ENCODE peak calls at places on chromosome 14, in five cellular contexts. G is keratinocyte, V is hepatocyte, P is HepG2, W is PC-3. K is an unnamed sample.

GRCh38 chr14:54822685-54823084 is 79.9 kb downstream of the GCH1 start:
- DNase-seq in W (no peak), V (no peak), G (no peak), P (no peak), K (no peak)

GRCh38 chr14:38884109-38884508 is 218.9 kb downstream of the SEC23A start:
- DNase-seq in V (no peak), G (no peak), W (no peak), P (peak), K (no peak)

GRCh38 chr14:104700747-104701215 is 11.4 kb downstream of the INF2 start:
- DNase-seq in V (no peak), P (no peak), G (no peak), W (no peak), K (no peak)

GRCh38 chr14:90726656-90727055 is 89.6 kb downstream of the TTC7B start:
- DNase-seq in W (peak), V (peak), P (no peak), G (no peak), K (peak)

GRCh38 chr14:92711976-92712653 is 36.3 kb downstream of the LGMN start:
- DNase-seq in P (no peak), V (no peak), G (no peak), W (no peak), K (no peak)

GRCh38 chr14:38391334-38391733 is 135.4 kb upstream of the CLEC14A start:
- DNase-seq in P (no peak), V (no peak), W (peak), G (no peak), K (no peak)

GRCh38 chr14:88039197-88039596 is 34.3 kb downstream of the GPR65 start:
- DNase-seq in W (no peak), V (no peak), G (no peak), P (no peak), K (no peak)

GRCh38 chr14:24299255-24300191 is at the start of the genes DHRS1 and NOP9:
- DNase-seq in P (peak), V (peak), W (peak), G (no peak), K (peak)

GRCh38 chr14:50530358-50530757 is 2.0 kb downstream of the MAP4K5 start:
- DNase-seq in G (no peak), P (no peak), W (peak), V (no peak), K (peak)

DNA sequence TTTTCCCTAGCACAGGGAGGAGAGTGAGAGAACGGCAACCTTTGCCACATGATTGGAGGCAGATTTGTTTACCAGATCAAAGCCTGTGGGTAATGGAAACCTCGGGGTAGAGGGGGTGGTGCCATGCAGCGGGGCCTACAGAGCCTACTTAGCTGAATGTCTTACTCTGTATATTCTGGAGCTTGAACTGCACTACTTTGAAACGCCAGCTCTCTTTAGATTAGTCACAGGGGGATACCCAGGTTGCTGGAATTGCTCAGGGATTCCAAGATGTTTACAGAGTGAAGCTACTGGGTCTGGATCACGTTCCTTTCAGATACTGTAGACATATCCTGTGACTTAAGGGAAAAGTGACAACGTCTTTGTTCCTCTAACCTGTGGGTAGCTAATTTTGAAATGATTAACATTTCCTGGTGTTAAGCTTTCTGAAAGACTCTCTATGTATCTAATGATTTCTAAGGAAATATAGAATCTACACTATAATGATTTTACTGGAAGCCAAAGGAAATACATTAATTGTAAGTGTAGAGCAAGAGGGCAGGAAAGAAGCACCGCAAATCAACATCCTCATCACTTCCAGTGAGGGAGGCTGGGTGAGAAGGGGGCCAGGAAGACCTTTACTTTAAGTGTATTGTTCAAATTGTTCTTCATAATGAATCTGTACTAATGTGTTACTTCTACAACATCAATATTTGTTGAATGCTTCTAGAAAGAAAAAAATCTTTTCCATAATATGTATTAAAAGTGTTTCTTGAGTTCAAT is 65.5 kb upstream of the DACT1 start:
- DNase-seq in P (peak), G (no peak), W (peak), V (peak), K (no peak)
- H2AFZ ChIP-seq in P (no peak), G (no peak), W (peak), V (peak), K (no peak)

DNA sequence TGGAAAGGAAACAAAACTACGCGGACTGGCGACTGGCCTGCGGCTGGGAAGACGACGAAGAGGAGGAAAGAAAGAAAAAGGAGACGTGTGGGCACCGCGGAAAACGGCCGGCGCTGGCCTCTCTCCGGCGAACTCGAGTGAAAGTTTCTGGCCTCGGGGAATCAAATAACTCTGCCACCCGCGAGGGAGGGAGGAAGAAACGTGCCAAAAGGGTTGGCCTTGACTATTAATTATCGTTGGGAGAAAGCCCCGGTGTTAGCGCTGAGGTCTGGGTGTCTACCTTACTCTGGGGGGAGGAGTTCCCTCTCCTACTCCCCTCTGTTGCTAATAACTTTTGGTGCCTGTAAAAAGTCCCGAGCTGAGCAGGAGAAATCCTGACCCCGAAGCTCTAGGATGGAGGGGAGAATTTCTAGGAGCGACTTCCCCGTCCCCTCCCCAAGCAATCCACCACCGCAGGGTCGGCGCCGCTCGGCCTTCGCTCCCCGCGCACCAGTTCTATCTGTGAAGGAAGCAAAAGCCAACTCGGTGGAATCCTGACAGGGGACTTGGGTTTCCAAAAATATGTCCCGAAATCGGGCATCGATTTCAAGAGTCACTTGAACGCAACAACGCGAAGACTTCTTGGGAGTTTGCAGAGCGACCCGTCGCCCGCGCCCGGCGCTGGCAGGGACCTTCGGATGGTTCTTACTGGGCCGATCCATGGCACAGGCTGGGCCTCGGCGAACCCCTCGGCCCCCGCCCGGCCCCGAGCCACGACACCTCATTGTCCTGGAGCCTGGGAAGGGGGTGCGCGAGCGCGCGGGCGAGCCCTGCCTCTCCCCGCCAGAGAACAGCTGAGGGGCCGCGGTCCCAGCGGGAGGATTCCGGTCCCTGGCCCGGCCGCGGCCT is 1.7 kb downstream of the OTX2 start:
- DNase-seq in W (no peak), V (peak), P (no peak), G (no peak), K (no peak)
- TF ChIP-seq EZH2 in W (no peak), V (peak), P (no peak), G (peak), K (no peak)

GRCh38 chr14:29928342-29928640 is 644 bp upstream of the PRKD1 start:
- DNase-seq in V (no peak), W (no peak), G (no peak), P (no peak), K (no peak)
- H2AFZ ChIP-seq in V (peak), W (peak), G (no peak), P (no peak), K (no peak)

GRCh38 chr14:44699391-44699790 is 192.3 kb upstream of the FSCB start:
- DNase-seq in G (no peak), P (no peak), W (no peak), V (no peak), K (no peak)
- TF ChIP-seq EZH2 in G (no peak), P (no peak), W (no peak), V (no peak), K (no peak)

GRCh38 chr14:99345472-99345871 is 73.5 kb upstream of the BCL11B start:
- DNase-seq in W (no peak), P (no peak), G (no peak), V (no peak), K (no peak)
- H2AFZ ChIP-seq in W (no peak), P (no peak), G (no peak), V (no peak), K (no peak)

DNA sequence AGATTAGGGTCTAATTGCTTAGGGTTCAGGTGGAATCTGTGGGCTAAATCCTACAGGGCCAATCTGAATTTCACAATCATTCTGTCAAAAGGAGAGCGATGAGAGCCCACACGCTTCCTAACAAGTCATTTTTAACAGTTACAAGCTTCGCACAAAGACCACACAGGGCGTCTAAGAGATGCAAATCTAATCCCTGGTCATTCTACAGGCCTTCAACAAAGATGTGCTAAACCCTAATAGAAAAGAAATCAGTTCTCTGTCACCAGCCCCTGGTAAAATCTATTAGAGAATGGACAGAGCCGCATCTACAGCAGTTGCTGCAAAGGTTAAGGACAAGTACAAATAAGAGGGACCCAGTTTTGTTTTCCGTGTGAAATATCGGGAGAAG is 15.2 kb downstream of the NKX2-1 start:
- DNase-seq in V (no peak), P (no peak), W (no peak), G (no peak), K (no peak)
- TF ChIP-seq EZH2 in V (no peak), P (no peak), W (no peak), G (peak), K (no peak)

GRCh38 chr14:66487159-66487558 is 988 bp downstream of the CCDC196 start:
- DNase-seq in G (no peak), P (no peak), V (no peak), W (no peak), K (no peak)
- H2AFZ ChIP-seq in G (no peak), P (no peak), V (no peak), W (no peak), K (no peak)

GRCh38 chr14:100252684-100253083 is 13.7 kb downstream of the YY1 start:
- DNase-seq in V (no peak), W (no peak), P (no peak), G (no peak), K (no peak)

GRCh38 chr14:100250732-100251465 is 12.0 kb downstream of the YY1 start:
- DNase-seq in W (no peak), P (no peak), V (no peak), G (no peak), K (no peak)

GRCh38 chr14:100261621-100262020 is 22.7 kb downstream of the YY1 start:
- DNase-seq in G (no peak), W (no peak), V (no peak), P (no peak), K (no peak)

GRCh38 chr14:100256339-100256895 is 17.5 kb downstream of the YY1 start:
- DNase-seq in W (no peak), G (no peak), P (no peak), V (no peak), K (no peak)
- TF ChIP-seq EZH2 in W (no peak), G (no peak), P (no peak), V (no peak), K (no peak)

GRCh38 chr14:36600431-36600830 is 18.0 kb upstream of the NKX2-8 start:
- DNase-seq in V (no peak), W (no peak), P (no peak), G (no peak), K (no peak)

GRCh38 chr14:36605506-36605857 is 23.1 kb upstream of the NKX2-8 start:
- DNase-seq in V (no peak), P (peak), W (peak), G (no peak), K (no peak)

DNA sequence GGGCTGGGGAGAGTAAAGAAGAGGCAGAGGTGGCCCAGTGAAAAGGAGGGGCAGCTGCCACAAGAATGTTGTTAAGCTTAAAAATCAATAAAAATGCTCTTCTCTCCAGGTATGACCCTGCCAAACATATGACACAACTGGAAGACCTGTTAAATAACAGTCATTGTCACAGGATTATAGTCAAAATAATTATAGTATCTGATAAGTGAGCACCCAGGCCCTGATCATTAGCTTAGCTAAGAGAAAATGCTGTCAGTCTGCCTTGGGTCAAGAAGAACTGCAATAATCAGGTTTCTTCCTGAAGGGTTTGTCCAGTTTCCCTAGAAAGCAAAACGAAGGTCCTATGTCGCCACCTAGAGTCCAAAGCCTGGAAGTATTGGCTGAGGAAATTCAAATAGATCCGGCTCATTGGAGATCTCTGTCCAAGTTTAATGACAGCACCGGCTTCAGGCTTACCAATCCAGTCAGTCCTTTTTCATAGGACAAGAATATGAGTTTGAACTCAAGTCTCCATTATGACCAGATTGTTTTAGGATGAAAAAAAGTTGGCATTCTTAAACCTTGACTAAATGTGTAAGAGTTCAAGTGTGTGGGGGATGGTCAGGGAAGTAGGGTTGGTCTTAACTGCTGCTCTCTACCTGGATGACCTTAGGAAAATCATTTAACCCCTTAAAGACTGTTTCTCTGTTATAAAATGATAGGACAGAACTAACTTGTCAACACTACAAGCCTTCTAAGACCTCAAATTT is 22.5 kb upstream of the NKX2-8 start:
- DNase-seq in V (peak), G (peak), W (peak), P (peak), K (peak)
- H2AFZ ChIP-seq in V (no peak), G (no peak), W (no peak), P (no peak), K (no peak)

DNA sequence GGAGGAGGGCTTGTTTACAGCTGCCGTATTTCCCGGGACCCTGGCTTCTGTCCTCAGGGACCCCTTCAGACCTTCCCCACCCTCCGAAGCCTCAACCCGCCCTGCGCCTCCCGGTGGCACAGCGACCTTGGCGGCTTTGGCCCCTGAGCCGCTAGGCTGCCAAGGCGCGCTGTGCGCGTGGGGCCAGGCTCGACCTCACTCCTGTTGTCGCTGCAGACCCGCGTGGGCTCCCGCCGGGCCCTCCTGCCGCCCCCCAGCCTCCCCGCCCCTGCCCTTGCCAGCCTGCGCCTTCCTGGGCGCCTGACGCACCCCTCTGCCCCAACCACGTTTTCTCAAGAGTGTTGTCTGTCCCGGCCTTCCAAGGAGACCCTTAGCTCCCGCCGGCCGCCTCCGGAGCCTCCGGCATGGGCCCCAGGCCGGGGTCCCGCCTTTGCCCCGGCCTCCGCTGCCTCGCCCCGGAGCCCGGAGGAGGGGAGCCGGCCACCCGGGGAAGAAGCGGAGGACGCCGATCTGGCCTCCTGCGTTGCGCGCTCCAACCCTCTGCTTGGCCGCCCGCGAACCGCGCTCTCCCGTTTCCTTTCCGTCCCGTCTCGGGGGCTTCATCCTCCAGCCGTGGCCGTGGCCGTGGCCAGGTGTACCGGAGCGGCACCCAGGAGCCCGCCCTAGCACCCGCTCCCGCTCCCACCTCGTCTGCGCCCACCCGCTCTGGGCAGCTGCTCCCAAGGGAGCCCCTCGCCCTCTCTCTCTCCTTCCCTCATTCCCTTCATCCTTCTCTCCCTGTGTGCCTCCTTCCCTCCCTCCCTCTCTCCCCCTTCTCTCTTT is 19.9 kb downstream of the PPP2R5C start:
- DNase-seq in P (no peak), G (no peak), W (no peak), V (no peak), K (no peak)
- TF ChIP-seq EZH2 in P (no peak), G (no peak), W (no peak), V (peak), K (no peak)